ENCODE peak calls at places on chromosomes 2 and 18, in four cellular contexts. U is PC-9, I is PC-3, P is mammary epithelial cell. E is an unnamed sample.

GRCh38 chr2:44974064-44974715 is 32.7 kb downstream of the SIX3 start:
- DNase-seq in I (peak; percentile 90), U (peak; percentile 50), P (peak; percentile 53), E (peak; percentile 57)

GRCh38 chr2:68225119-68225632 is 27.2 kb downstream of the PPP3R1 start:
- DNase-seq in U (no peak), I (peak; percentile 48), P (peak; percentile 57), E (no peak)

GRCh38 chr18:57523171-57523956 is 63.1 kb downstream of the FECH start:
- DNase-seq in I (no peak), U (no peak), P (no peak), E (no peak)

GRCh38 chr2:27714053-27714452 is 50.4 kb downstream of the SLC4A1AP start:
- DNase-seq in I (no peak), U (no peak), P (no peak), E (no peak)

GRCh38 chr2:23385351-23385747 is 370 bp downstream of the KLHL29 start:
- DNase-seq in U (peak; percentile 34), P (peak; percentile 55), I (peak; percentile 35), E (no peak)

GRCh38 chr2:64168756-64169155 is 24.5 kb upstream of the PELI1 start:
- DNase-seq in U (no peak), I (peak; percentile 10), P (peak; percentile 95), E (peak; percentile 81)

GRCh38 chr2:32553829-32554432 is 73.9 kb upstream of the TTC27 start:
- DNase-seq in U (no peak), P (peak; percentile 6), I (peak; percentile 54), E (no peak)

GRCh38 chr2:65550246-65550645 is 117.8 kb upstream of the SPRED2 start:
- DNase-seq in I (no peak), P (no peak), U (no peak), E (no peak)

GRCh38 chr2:235808366-235808765 is 314.5 kb downstream of the AGAP1 start:
- DNase-seq in P (no peak), I (no peak), U (no peak), E (no peak)

GRCh38 chr2:208103616-208104015 is 20.7 kb downstream of the CRYGD start:
- DNase-seq in U (no peak), I (no peak), P (no peak), E (no peak)

GRCh38 chr2:232228332-232228731 is 150.2 kb upstream of the ALPP start:
- DNase-seq in P (peak; percentile 12), I (no peak), U (no peak), E (no peak)

GRCh38 chr2:240216197-240216596 is 75.7 kb upstream of the OTOS start:
- DNase-seq in U (no peak), I (no peak), P (no peak), E (no peak)

GRCh38 chr18:73688851-73689659 is 458.6 kb downstream of the FBXO15 start:
- DNase-seq in I (peak; percentile 87), P (peak; percentile 85), U (no peak), E (no peak)

GRCh38 chr2:52264488-52264887 is 1232.6 kb upstream of the NRXN1 start:
- DNase-seq in U (no peak), P (no peak), I (no peak), E (no peak)

GRCh38 chr2:191038241-191038725 is 24.3 kb upstream of the STAT1 start:
- DNase-seq in I (peak; percentile 44), U (no peak), P (peak; percentile 64), E (no peak)

GRCh38 chr2:191039616-191040015 is 25.6 kb upstream of the STAT1 start:
- DNase-seq in U (no peak), P (no peak), I (no peak), E (no peak)

GRCh38 chr2:191038741-191039140 is 24.8 kb upstream of the STAT1 start:
- DNase-seq in U (no peak), I (no peak), P (no peak), E (no peak)

GRCh38 chr2:191037351-191037750 is 23.4 kb upstream of the STAT1 start:
- DNase-seq in U (no peak), P (no peak), I (no peak), E (no peak)

DNA sequence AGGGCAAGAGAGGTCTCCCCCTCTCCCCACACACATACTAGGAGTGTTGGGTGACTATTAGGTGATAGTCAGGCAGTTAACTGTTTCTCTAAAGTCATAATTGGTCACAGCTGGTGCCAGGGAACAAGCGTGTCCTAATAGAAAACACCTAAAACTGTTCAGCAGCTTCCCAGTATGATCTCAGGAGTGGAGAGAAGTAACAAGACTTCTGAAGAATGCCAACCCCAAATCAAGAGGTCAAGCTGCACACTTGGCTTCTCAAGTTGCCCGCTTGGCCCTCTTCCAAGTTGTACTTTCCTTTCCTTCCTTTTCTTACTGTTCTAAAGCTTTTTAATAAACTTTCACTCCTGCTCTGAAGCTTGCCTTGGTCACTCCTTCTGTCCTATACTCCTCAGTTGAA is 22.4 kb upstream of the STAT1 start:
- DNase-seq in I (no peak), U (no peak), P (no peak), E (no peak)
- H2AFZ ChIP-seq in I (no peak overlapping the region), U (no peak overlapping the region), P (no peak overlapping the region), E (no peak overlapping the region)

GRCh38 chr18:5197461-5197860 is 404 bp upstream of the AKAIN1 start:
- DNase-seq in I (no peak), P (no peak), U (no peak), E (no peak)

GRCh38 chr18:5197032-5197434 is at the start of gene AKAIN1:
- DNase-seq in U (no peak), P (peak; percentile 14), I (no peak), E (no peak)

GRCh38 chr18:5195656-5196055 is 1.4 kb downstream of the AKAIN1 start:
- DNase-seq in P (no peak), U (no peak), I (no peak), E (no peak)

DNA sequence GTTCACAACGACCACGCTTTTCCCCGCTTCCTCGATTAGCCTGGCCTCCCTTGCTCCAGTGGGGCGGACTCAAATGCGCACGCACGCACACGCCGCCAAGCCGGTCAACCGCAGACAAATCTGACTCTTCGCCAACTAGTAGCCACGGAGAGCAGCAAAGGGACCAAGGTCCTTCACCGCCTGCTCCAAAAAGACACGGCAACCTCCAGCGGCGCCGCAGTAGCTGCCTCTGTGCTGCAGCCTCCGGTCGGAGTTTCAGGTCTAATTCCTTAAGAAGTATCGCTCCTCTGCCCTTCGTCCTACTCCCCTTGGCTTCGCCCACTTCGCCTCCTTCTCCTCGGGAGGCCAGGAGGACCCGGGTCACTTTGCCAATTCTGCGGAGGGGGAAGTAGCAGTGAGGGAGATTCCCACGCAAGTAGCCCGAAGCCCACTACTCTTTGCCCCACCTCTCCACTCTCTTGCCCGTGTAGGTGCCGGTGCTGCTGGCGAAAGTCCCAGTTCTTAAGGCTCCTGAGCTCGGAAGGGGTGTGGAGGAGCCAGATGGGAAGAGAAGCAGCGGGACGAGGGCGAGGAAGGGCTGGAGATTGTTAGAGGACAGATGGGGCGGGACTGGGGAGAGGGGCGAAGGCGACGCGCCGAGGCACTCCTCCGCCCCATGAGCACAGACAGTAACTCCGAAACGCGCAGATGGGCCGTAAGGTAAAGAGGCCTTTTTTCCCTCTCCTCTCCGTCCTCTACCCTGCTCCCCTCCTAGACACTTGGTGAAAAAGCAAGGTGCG is 615 bp downstream of the AKAIN1 start:
- DNase-seq in U (no peak), I (no peak), P (no peak), E (no peak)
- H2AFZ ChIP-seq in U (no peak overlapping the region), I (no peak overlapping the region), P (no peak overlapping the region), E (no peak overlapping the region)

DNA sequence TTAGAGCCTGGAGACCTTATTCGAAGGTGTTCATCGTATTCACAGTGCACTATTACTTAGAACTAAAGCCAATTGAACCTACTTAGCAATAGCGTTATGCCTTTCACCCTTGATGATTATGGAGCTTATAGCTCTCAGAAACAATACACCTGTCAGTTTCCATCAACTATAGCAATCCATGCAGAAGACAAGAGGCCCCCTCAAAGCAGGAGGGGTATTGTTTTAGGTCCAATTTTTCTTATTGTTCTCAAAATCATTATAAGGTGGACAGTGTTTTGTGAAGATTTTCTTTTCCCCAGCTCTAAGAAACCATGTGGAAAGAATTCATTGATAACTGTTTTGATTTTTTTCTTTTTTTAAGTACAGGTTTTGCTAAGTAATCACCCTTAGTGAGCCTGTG is 135.5 kb downstream of the MEIS1 start:
- DNase-seq in P (no peak), U (no peak), I (no peak), E (no peak)
- H2AFZ ChIP-seq in P (no peak overlapping the region), U (no peak overlapping the region), I (no peak overlapping the region), E (no peak overlapping the region)

DNA sequence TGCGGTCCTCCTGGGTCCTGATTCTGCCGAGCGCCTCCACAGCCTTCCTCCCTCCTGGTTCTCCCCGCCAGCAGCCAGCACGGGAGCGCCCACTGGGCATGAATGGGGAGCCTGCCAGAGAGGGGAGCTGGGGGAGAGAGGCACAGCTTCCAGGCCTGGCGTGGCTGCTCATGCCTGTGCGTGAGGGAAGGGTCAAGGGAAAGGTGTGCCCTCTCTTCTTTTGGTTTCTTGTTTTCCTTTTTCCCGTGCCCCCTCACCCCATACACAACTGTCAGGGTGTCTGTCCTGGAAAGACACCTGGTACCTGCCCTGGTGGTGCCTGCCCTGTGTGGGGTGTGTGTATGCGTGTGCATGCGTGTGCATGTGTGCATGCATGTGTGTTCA is 4.7 kb upstream of the NEURL3 start:
- DNase-seq in U (no peak), I (no peak), P (no peak), E (no peak)
- H2AFZ ChIP-seq in U (no peak overlapping the region), I (peak overlapping the region; percentile 54), P (no peak overlapping the region), E (no peak overlapping the region)

GRCh38 chr2:29113891-29114321 is 1.3 kb upstream of the CLIP4 start:
- DNase-seq in U (peak; percentile 85), I (peak; percentile 94), P (peak; percentile 97), E (no peak)

GRCh38 chr2:29115797-29116781 is 874 bp downstream of the CLIP4 start:
- DNase-seq in I (peak; percentile 62), U (peak; percentile 58), P (peak; percentile 85), E (no peak)

GRCh38 chr2:29114841-29115609 is at the start of gene CLIP4:
- DNase-seq in I (peak; percentile 29), P (peak; percentile 65), U (peak; percentile 43), E (no peak)

GRCh38 chr2:29113027-29113686 is 2.1 kb upstream of the CLIP4 start:
- DNase-seq in U (no peak), I (no peak), P (peak; percentile 90), E (no peak)

GRCh38 chr2:29114514-29114840 is 738 bp upstream of the CLIP4 start:
- DNase-seq in I (no peak), U (no peak), P (no peak), E (no peak)
- H2AFZ ChIP-seq in I (no peak overlapping the region), U (peak overlapping the region; percentile 71), P (peak overlapping the region; percentile 1), E (peak overlapping the region; percentile 70)

DNA sequence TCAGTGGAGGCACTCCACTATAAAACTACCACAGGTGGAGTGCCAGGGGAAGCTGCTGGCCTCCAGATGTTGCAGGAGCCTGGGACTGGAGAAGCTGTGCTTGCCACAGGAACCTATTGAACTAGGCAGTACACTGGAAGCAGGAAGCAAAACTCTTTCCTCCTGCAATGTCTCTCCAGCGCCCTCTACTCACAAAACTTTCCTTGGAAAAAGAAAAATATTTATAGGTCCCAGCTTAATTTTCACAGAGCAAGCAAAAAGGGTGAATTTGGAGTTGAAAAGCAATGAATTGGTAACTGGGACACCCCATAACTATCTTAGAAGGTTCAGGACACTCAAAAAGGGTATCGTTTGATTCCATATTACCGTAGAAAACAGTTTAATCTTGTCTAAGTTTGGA is 33.2 kb upstream of the REEP1 start:
- DNase-seq in P (no peak), I (no peak), U (no peak), E (no peak)
- H2AFZ ChIP-seq in P (no peak overlapping the region), I (no peak overlapping the region), U (no peak overlapping the region), E (no peak overlapping the region)

DNA sequence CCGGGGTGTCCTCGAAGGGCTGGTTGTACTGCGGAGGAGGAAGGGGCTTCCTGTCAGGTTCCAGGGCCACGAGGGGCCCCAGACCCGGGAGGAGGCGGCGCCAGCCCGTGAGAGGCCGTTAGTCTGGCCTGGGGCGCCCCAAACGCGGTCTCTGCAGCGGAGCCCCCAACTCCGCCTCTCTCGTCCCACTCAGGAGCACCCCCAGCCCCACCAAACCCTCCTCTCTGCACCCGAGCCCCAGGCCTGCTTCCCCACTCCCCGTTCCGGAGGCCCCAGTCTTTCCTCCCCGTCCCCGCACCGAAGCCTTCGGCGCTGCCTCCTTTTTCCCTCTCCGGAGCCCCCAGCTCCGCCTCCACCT is 473 bp downstream of the HJURP start:
- DNase-seq in P (no peak), U (no peak), I (no peak), E (no peak)
- H2AFZ ChIP-seq in P (peak overlapping the region; percentile 96), U (peak overlapping the region; percentile 97), I (peak overlapping the region; percentile 85), E (peak overlapping the region; percentile 93)